ENCODE peak calls at places on chromosomes 11 and 22, in six cellular contexts. One of them, this sample, is unnamed.

GRCh38 chr11:80698646-80699045 is 1257.8 kb upstream of the TENM4 start:
- DNase-seq in mammary epithelial cell: peak
- DNase-seq in anterior cingulate cortex: no peak
- DNase-seq in NCI-H460: peak
- DNase-seq in SK-MEL-5: no peak
- DNase-seq in stimulated activated CD4-positive, alpha-beta T cell treated with anti-CD3 and anti-CD28 coated beads, TNF-alpha, amount 100 ng/mL, for 1 hour: no peak
- DNase-seq in this sample: no peak

GRCh38 chr11:46336781-46337180 is 10.5 kb upstream of the DGKZ start:
- DNase-seq in mammary epithelial cell: no peak
- DNase-seq in NCI-H460: no peak
- DNase-seq in anterior cingulate cortex: no peak
- DNase-seq in stimulated activated CD4-positive, alpha-beta T cell treated with anti-CD3 and anti-CD28 coated beads, TNF-alpha, amount 100 ng/mL, for 1 hour: no peak
- DNase-seq in SK-MEL-5: no peak
- DNase-seq in this sample: no peak

GRCh38 chr11:429391-429790 is 12.4 kb downstream of the ANO9 start:
- DNase-seq in stimulated activated CD4-positive, alpha-beta T cell treated with anti-CD3 and anti-CD28 coated beads, TNF-alpha, amount 100 ng/mL, for 1 hour: no peak
- DNase-seq in anterior cingulate cortex: no peak
- DNase-seq in SK-MEL-5: no peak
- DNase-seq in mammary epithelial cell: no peak
- DNase-seq in NCI-H460: no peak
- DNase-seq in this sample: no peak

GRCh38 chr11:125587480-125587879 is 5.2 kb upstream of the STT3A start:
- DNase-seq in stimulated activated CD4-positive, alpha-beta T cell treated with anti-CD3 and anti-CD28 coated beads, TNF-alpha, amount 100 ng/mL, for 1 hour: no peak
- DNase-seq in NCI-H460: no peak
- DNase-seq in mammary epithelial cell: no peak
- DNase-seq in SK-MEL-5: no peak
- DNase-seq in anterior cingulate cortex: no peak
- DNase-seq in this sample: no peak

GRCh38 chr22:27836181-27836580 is 34.6 kb upstream of the MN1 start:
- DNase-seq in stimulated activated CD4-positive, alpha-beta T cell treated with anti-CD3 and anti-CD28 coated beads, TNF-alpha, amount 100 ng/mL, for 1 hour: no peak
- DNase-seq in mammary epithelial cell: no peak
- DNase-seq in anterior cingulate cortex: no peak
- DNase-seq in NCI-H460: no peak
- DNase-seq in SK-MEL-5: no peak
- DNase-seq in this sample: no peak

GRCh38 chr11:83219095-83219494 is 25.6 kb downstream of the ANKRD42 start:
- DNase-seq in stimulated activated CD4-positive, alpha-beta T cell treated with anti-CD3 and anti-CD28 coated beads, TNF-alpha, amount 100 ng/mL, for 1 hour: no peak
- DNase-seq in mammary epithelial cell: no peak
- DNase-seq in SK-MEL-5: peak
- DNase-seq in anterior cingulate cortex: no peak
- DNase-seq in NCI-H460: peak
- DNase-seq in this sample: peak

GRCh38 chr11:71116435-71117040 is 135.8 kb downstream of the SHANK2 start:
- DNase-seq in stimulated activated CD4-positive, alpha-beta T cell treated with anti-CD3 and anti-CD28 coated beads, TNF-alpha, amount 100 ng/mL, for 1 hour: no peak
- DNase-seq in mammary epithelial cell: no peak
- DNase-seq in anterior cingulate cortex: no peak
- DNase-seq in SK-MEL-5: no peak
- DNase-seq in NCI-H460: no peak
- DNase-seq in this sample: no peak

GRCh38 chr11:117713676-117714075 is 83.3 kb downstream of the DSCAML1 start:
- DNase-seq in NCI-H460: no peak
- DNase-seq in stimulated activated CD4-positive, alpha-beta T cell treated with anti-CD3 and anti-CD28 coated beads, TNF-alpha, amount 100 ng/mL, for 1 hour: no peak
- DNase-seq in anterior cingulate cortex: no peak
- DNase-seq in mammary epithelial cell: no peak
- DNase-seq in SK-MEL-5: no peak
- DNase-seq in this sample: no peak

GRCh38 chr11:64260147-64260708 is 8.9 kb downstream of the PLCB3 start:
- DNase-seq in stimulated activated CD4-positive, alpha-beta T cell treated with anti-CD3 and anti-CD28 coated beads, TNF-alpha, amount 100 ng/mL, for 1 hour: no peak
- DNase-seq in anterior cingulate cortex: no peak
- DNase-seq in mammary epithelial cell: no peak
- DNase-seq in SK-MEL-5: no peak
- DNase-seq in NCI-H460: no peak
- DNase-seq in this sample: no peak

GRCh38 chr11:19953909-19954308 is 206.4 kb downstream of the DBX1 start:
- DNase-seq in stimulated activated CD4-positive, alpha-beta T cell treated with anti-CD3 and anti-CD28 coated beads, TNF-alpha, amount 100 ng/mL, for 1 hour: no peak
- DNase-seq in mammary epithelial cell: peak
- DNase-seq in NCI-H460: peak
- DNase-seq in SK-MEL-5: peak
- DNase-seq in anterior cingulate cortex: no peak
- DNase-seq in this sample: peak

GRCh38 chr11:134270250-134270714 is 5.9 kb upstream of the GLB1L3 start:
- DNase-seq in anterior cingulate cortex: no peak
- DNase-seq in NCI-H460: no peak
- DNase-seq in mammary epithelial cell: no peak
- DNase-seq in stimulated activated CD4-positive, alpha-beta T cell treated with anti-CD3 and anti-CD28 coated beads, TNF-alpha, amount 100 ng/mL, for 1 hour: no peak
- DNase-seq in SK-MEL-5: peak
- DNase-seq in this sample: no peak

GRCh38 chr11:17476317-17477083 is at the start of gene ABCC8:
- DNase-seq in NCI-H460: no peak
- DNase-seq in stimulated activated CD4-positive, alpha-beta T cell treated with anti-CD3 and anti-CD28 coated beads, TNF-alpha, amount 100 ng/mL, for 1 hour: no peak
- DNase-seq in SK-MEL-5: no peak
- DNase-seq in mammary epithelial cell: peak
- DNase-seq in anterior cingulate cortex: no peak
- DNase-seq in this sample: peak

GRCh38 chr11:34926101-34926830 is 9.8 kb downstream of the PDHX start:
- DNase-seq in NCI-H460: peak
- DNase-seq in stimulated activated CD4-positive, alpha-beta T cell treated with anti-CD3 and anti-CD28 coated beads, TNF-alpha, amount 100 ng/mL, for 1 hour: peak
- DNase-seq in anterior cingulate cortex: no peak
- DNase-seq in mammary epithelial cell: peak
- DNase-seq in SK-MEL-5: peak
- DNase-seq in this sample: peak

GRCh38 chr11:112024778-112025678 is at the start of gene DLAT:
- DNase-seq in anterior cingulate cortex: peak
- DNase-seq in SK-MEL-5: peak
- DNase-seq in NCI-H460: peak
- DNase-seq in mammary epithelial cell: peak
- DNase-seq in stimulated activated CD4-positive, alpha-beta T cell treated with anti-CD3 and anti-CD28 coated beads, TNF-alpha, amount 100 ng/mL, for 1 hour: peak
- DNase-seq in this sample: peak

GRCh38 chr11:1576825-1577224 is 4.8 kb upstream of the DUSP8 start:
- DNase-seq in SK-MEL-5: no peak
- DNase-seq in mammary epithelial cell: peak
- DNase-seq in stimulated activated CD4-positive, alpha-beta T cell treated with anti-CD3 and anti-CD28 coated beads, TNF-alpha, amount 100 ng/mL, for 1 hour: no peak
- DNase-seq in anterior cingulate cortex: no peak
- DNase-seq in NCI-H460: no peak
- DNase-seq in this sample: no peak

GRCh38 chr22:33922268-33922667 is 2.0 kb upstream of the LARGE1 start:
- DNase-seq in mammary epithelial cell: peak
- DNase-seq in stimulated activated CD4-positive, alpha-beta T cell treated with anti-CD3 and anti-CD28 coated beads, TNF-alpha, amount 100 ng/mL, for 1 hour: no peak
- DNase-seq in SK-MEL-5: peak
- DNase-seq in anterior cingulate cortex: no peak
- DNase-seq in NCI-H460: no peak
- DNase-seq in this sample: peak

GRCh38 chr22:49855491-49855911 is 1.9 kb downstream of the ZBED4 start:
- DNase-seq in SK-MEL-5: peak
- DNase-seq in stimulated activated CD4-positive, alpha-beta T cell treated with anti-CD3 and anti-CD28 coated beads, TNF-alpha, amount 100 ng/mL, for 1 hour: no peak
- DNase-seq in anterior cingulate cortex: no peak
- DNase-seq in mammary epithelial cell: peak
- DNase-seq in NCI-H460: no peak
- DNase-seq in this sample: no peak

GRCh38 chr11:115425243-115425642 is 79.0 kb downstream of the CADM1 start:
- DNase-seq in anterior cingulate cortex: no peak
- DNase-seq in mammary epithelial cell: no peak
- DNase-seq in SK-MEL-5: no peak
- DNase-seq in stimulated activated CD4-positive, alpha-beta T cell treated with anti-CD3 and anti-CD28 coated beads, TNF-alpha, amount 100 ng/mL, for 1 hour: no peak
- DNase-seq in NCI-H460: no peak
- DNase-seq in this sample: no peak

GRCh38 chr11:81707881-81708280 is 1025.8 kb downstream of the FAM181B start:
- DNase-seq in stimulated activated CD4-positive, alpha-beta T cell treated with anti-CD3 and anti-CD28 coated beads, TNF-alpha, amount 100 ng/mL, for 1 hour: no peak
- DNase-seq in SK-MEL-5: peak
- DNase-seq in anterior cingulate cortex: no peak
- DNase-seq in mammary epithelial cell: no peak
- DNase-seq in NCI-H460: no peak
- DNase-seq in this sample: no peak

GRCh38 chr11:131889146-131889577 is 518.7 kb downstream of the NTM start:
- DNase-seq in stimulated activated CD4-positive, alpha-beta T cell treated with anti-CD3 and anti-CD28 coated beads, TNF-alpha, amount 100 ng/mL, for 1 hour: no peak
- DNase-seq in SK-MEL-5: no peak
- DNase-seq in NCI-H460: no peak
- DNase-seq in anterior cingulate cortex: no peak
- DNase-seq in mammary epithelial cell: peak
- DNase-seq in this sample: no peak

GRCh38 chr11:35529971-35530495 is 4.6 kb upstream of the PAMR1 start:
- DNase-seq in NCI-H460: no peak
- DNase-seq in anterior cingulate cortex: no peak
- DNase-seq in SK-MEL-5: no peak
- DNase-seq in stimulated activated CD4-positive, alpha-beta T cell treated with anti-CD3 and anti-CD28 coated beads, TNF-alpha, amount 100 ng/mL, for 1 hour: no peak
- DNase-seq in mammary epithelial cell: peak
- DNase-seq in this sample: no peak

GRCh38 chr22:36331912-36332622 is 55.7 kb downstream of the MYH9 start:
- DNase-seq in SK-MEL-5: no peak
- DNase-seq in mammary epithelial cell: no peak
- DNase-seq in NCI-H460: no peak
- DNase-seq in anterior cingulate cortex: no peak
- DNase-seq in stimulated activated CD4-positive, alpha-beta T cell treated with anti-CD3 and anti-CD28 coated beads, TNF-alpha, amount 100 ng/mL, for 1 hour: no peak
- DNase-seq in this sample: peak

GRCh38 chr11:117614695-117615094 is 182.3 kb downstream of the DSCAML1 start:
- DNase-seq in NCI-H460: no peak
- DNase-seq in stimulated activated CD4-positive, alpha-beta T cell treated with anti-CD3 and anti-CD28 coated beads, TNF-alpha, amount 100 ng/mL, for 1 hour: no peak
- DNase-seq in SK-MEL-5: no peak
- DNase-seq in mammary epithelial cell: no peak
- DNase-seq in anterior cingulate cortex: no peak
- DNase-seq in this sample: no peak

GRCh38 chr11:120344302-120345004 is 8.2 kb downstream of the ARHGEF12 start:
- DNase-seq in NCI-H460: no peak
- DNase-seq in SK-MEL-5: peak
- DNase-seq in mammary epithelial cell: peak
- DNase-seq in stimulated activated CD4-positive, alpha-beta T cell treated with anti-CD3 and anti-CD28 coated beads, TNF-alpha, amount 100 ng/mL, for 1 hour: peak
- DNase-seq in anterior cingulate cortex: no peak
- DNase-seq in this sample: no peak

GRCh38 chr11:70758206-70758605 is 359.9 kb downstream of the CTTN start:
- DNase-seq in anterior cingulate cortex: no peak
- DNase-seq in SK-MEL-5: no peak
- DNase-seq in stimulated activated CD4-positive, alpha-beta T cell treated with anti-CD3 and anti-CD28 coated beads, TNF-alpha, amount 100 ng/mL, for 1 hour: no peak
- DNase-seq in mammary epithelial cell: no peak
- DNase-seq in NCI-H460: no peak
- DNase-seq in this sample: no peak

GRCh38 chr11:118872403-118872821 is 11.3 kb upstream of the CXCR5 start:
- DNase-seq in stimulated activated CD4-positive, alpha-beta T cell treated with anti-CD3 and anti-CD28 coated beads, TNF-alpha, amount 100 ng/mL, for 1 hour: no peak
- DNase-seq in anterior cingulate cortex: no peak
- DNase-seq in mammary epithelial cell: no peak
- DNase-seq in SK-MEL-5: no peak
- DNase-seq in NCI-H460: no peak
- DNase-seq in this sample: no peak

This sample was measured in endothelial cell.